ENCODE peak calls at places on chromosome 10, in nine cellular contexts. W is hepatocyte, M is foreskin fibroblast, T is kidney tubule cell, V is endothelial cell, F is HCT116, Y is nephron progenitor cell, U is NCI-H1417, Q is HCEC 1CT. X is an unnamed sample.

GRCh38 chr10:110609592-110609991 is 34.5 kb upstream of the RBM20 start:
- DNase-seq in V (no peak), Q (no peak), Y (no peak), U (peak), F (peak), W (no peak), M (peak), T (peak), X (no peak)

GRCh38 chr10:25436431-25436830 is 261.6 kb downstream of the GPR158 start:
- DNase-seq in Q (no peak), V (no peak), W (no peak), U (no peak), M (no peak), F (no peak), Y (no peak), T (no peak), X (no peak)

GRCh38 chr10:133044502-133044901 is 43.2 kb upstream of the ADGRA1 start:
- DNase-seq in Y (peak), M (peak), V (no peak), T (peak), U (no peak), W (no peak), Q (no peak), F (no peak), X (no peak)

GRCh38 chr10:8874972-8875371 is 820.5 kb downstream of the GATA3 start:
- DNase-seq in Q (no peak), Y (no peak), T (no peak), M (no peak), W (no peak), V (no peak), F (no peak), U (no peak), X (no peak)

GRCh38 chr10:101588879-101589278 is 758 bp downstream of the DPCD start:
- DNase-seq in U (no peak), Q (no peak), Y (no peak), W (peak), T (peak), M (no peak), V (no peak), F (peak), X (no peak)

GRCh38 chr10:58175990-58176910 is 91.4 kb downstream of the IPMK start:
- DNase-seq in F (no peak), M (no peak), T (peak), Y (peak), V (no peak), Q (no peak), W (peak), U (no peak), X (no peak)

GRCh38 chr10:19659920-19660655 is 156.1 kb upstream of the PLXDC2 start:
- DNase-seq in Y (no peak), M (no peak), Q (peak), W (no peak), F (no peak), U (no peak), V (no peak), T (peak), X (no peak)

GRCh38 chr10:129709101-129709500 is 242.1 kb downstream of the MGMT start:
- DNase-seq in U (no peak), Y (no peak), W (no peak), Q (no peak), T (no peak), F (no peak), V (no peak), M (no peak), X (no peak)

GRCh38 chr10:122186822-122187810 is 84.0 kb upstream of the BTBD16 start:
- DNase-seq in W (no peak), Y (no peak), V (no peak), U (no peak), Q (no peak), T (no peak), M (no peak), F (no peak), X (no peak)

GRCh38 chr10:116201670-116202430 is 71.2 kb downstream of the GFRA1 start:
- DNase-seq in M (no peak), W (no peak), U (no peak), Q (no peak), V (no peak), Y (no peak), T (no peak), F (no peak), X (no peak)

GRCh38 chr10:93352638-93353383 is 129.3 kb downstream of the MYOF start:
- DNase-seq in Q (peak), W (peak), F (no peak), U (peak), V (no peak), M (peak), T (peak), Y (peak), X (no peak)

GRCh38 chr10:133388265-133388972 is 5.5 kb upstream of the MTG1 start:
- DNase-seq in F (no peak), T (no peak), V (no peak), W (no peak), Q (no peak), U (no peak), M (no peak), Y (no peak), X (no peak)

GRCh38 chr10:70536196-70536920 is 57.8 kb downstream of the PALD1 start:
- DNase-seq in Q (no peak), Y (no peak), W (no peak), T (no peak), M (no peak), V (no peak), U (no peak), F (no peak), X (no peak)

GRCh38 chr10:44306762-44307161 is 78.1 kb downstream of the CXCL12 start:
- DNase-seq in M (no peak), T (no peak), U (no peak), Y (no peak), V (no peak), W (no peak), F (peak), Q (no peak), X (no peak)

GRCh38 chr10:72085166-72085565 is 3.2 kb downstream of the SPOCK2 start:
- DNase-seq in V (no peak), M (no peak), W (no peak), Y (no peak), T (no peak), F (no peak), Q (no peak), U (no peak), X (no peak)

GRCh38 chr10:5942471-5942870 is 34.9 kb downstream of the IL15RA start:
- DNase-seq in Y (no peak), W (no peak), M (no peak), U (no peak), Q (no peak), F (no peak), T (no peak), V (peak), X (no peak)

GRCh38 chr10:16566202-16566805 is 44.6 kb upstream of the C1QL3 start:
- DNase-seq in V (no peak), F (no peak), T (no peak), Y (no peak), M (no peak), W (no peak), Q (no peak), U (no peak), X (no peak)

GRCh38 chr10:76037531-76037930 is 606.1 kb downstream of the LRMDA start:
- DNase-seq in U (no peak), W (no peak), M (no peak), T (peak), Y (no peak), Q (no peak), F (no peak), V (no peak), X (no peak)

GRCh38 chr10:104128214-104128613 is 6.2 kb downstream of the SFR1 start:
- DNase-seq in Y (no peak), Q (peak), F (no peak), V (no peak), M (no peak), T (peak), W (no peak), U (no peak), X (no peak)

GRCh38 chr10:112797221-112797620 is 152.8 kb upstream of the TCF7L2 start:
- DNase-seq in T (no peak), W (no peak), Q (no peak), U (no peak), V (no peak), F (no peak), M (no peak), Y (no peak), X (no peak)

GRCh38 chr10:22345301-22346086 is at the start of gene SPAG6:
- DNase-seq in F (no peak), M (no peak), W (peak), U (peak), Y (peak), T (peak), Q (no peak), V (peak), X (no peak)

GRCh38 chr10:60818134-60818770 is 40.0 kb downstream of the CDK1 start:
- DNase-seq in Q (peak), F (no peak), U (no peak), V (no peak), Y (no peak), M (peak), W (peak), T (no peak), X (no peak)

GRCh38 chr10:110321869-110322620 is 17.3 kb upstream of the SMNDC1 start:
- DNase-seq in U (no peak), W (no peak), F (no peak), Q (no peak), V (no peak), M (no peak), T (no peak), Y (no peak), X (no peak)

GRCh38 chr10:19730071-19730470 is 86.2 kb upstream of the PLXDC2 start:
- DNase-seq in M (peak), W (no peak), Y (no peak), U (no peak), F (no peak), Q (peak), T (no peak), V (no peak), X (no peak)

GRCh38 chr10:85557077-85557476 is 809.5 kb downstream of the GRID1 start:
- DNase-seq in M (no peak), Y (no peak), W (no peak), U (no peak), V (no peak), F (no peak), T (peak), Q (no peak), X (peak)

GRCh38 chr10:132538031-132538789 is 623 bp downstream of the INPP5A start:
- DNase-seq in V (no peak), W (no peak), Y (no peak), Q (no peak), U (peak), M (no peak), F (no peak), T (no peak), X (no peak)

GRCh38 chr10:99279626-99280111 is 44.0 kb upstream of the HPSE2 start:
- DNase-seq in Y (no peak), Q (peak), F (no peak), V (no peak), U (no peak), M (peak), T (peak), W (peak), X (no peak)

GRCh38 chr10:69348824-69349541 is 67.7 kb downstream of the TACR2 start:
- DNase-seq in V (no peak), Y (no peak), M (peak), Q (peak), T (peak), F (no peak), W (no peak), U (peak), X (peak)

GRCh38 chr10:15897282-15897681 is 37.0 kb upstream of the MINDY3 start:
- DNase-seq in U (no peak), V (no peak), F (no peak), M (peak), Y (no peak), Q (peak), T (peak), W (peak), X (no peak)

GRCh38 chr10:127303746-127304145 is 107.4 kb upstream of the INSYN2A start:
- DNase-seq in T (no peak), M (no peak), Y (no peak), V (no peak), U (no peak), F (no peak), W (no peak), Q (no peak), X (no peak)

GRCh38 chr10:51214207-51214896 is 140.1 kb downstream of the PRKG1 start:
- DNase-seq in Q (no peak), V (no peak), U (no peak), Y (no peak), W (no peak), T (no peak), F (no peak), M (no peak), X (no peak)

GRCh38 chr10:11875499-11876281 is 52.5 kb downstream of the PROSER2 start:
- DNase-seq in U (no peak), F (peak), W (peak), M (peak), Q (peak), V (no peak), Y (no peak), T (peak), X (peak)

GRCh38 chr10:125370578-125370977 is 210.2 kb upstream of the CTBP2 start:
- DNase-seq in M (no peak), Y (peak), T (peak), Q (no peak), F (peak), W (peak), V (peak), U (no peak), X (no peak)

GRCh38 chr10:74011762-74012161 is 13.8 kb downstream of the VCL start:
- DNase-seq in F (no peak), Q (peak), W (peak), Y (no peak), M (peak), T (peak), V (no peak), U (no peak), X (no peak)

GRCh38 chr10:29623797-29624196 is 11.0 kb downstream of the SVIL start:
- DNase-seq in T (peak), F (no peak), V (no peak), Q (no peak), Y (no peak), U (no peak), M (no peak), W (no peak), X (no peak)

GRCh38 chr10:130018253-130018652 is 54.2 kb upstream of the EBF3 start:
- DNase-seq in Q (no peak), U (no peak), V (no peak), W (peak), T (peak), M (peak), Y (no peak), F (no peak), X (no peak)

GRCh38 chr10:27192284-27192683 is 37.1 kb downstream of the MASTL start:
- DNase-seq in Y (no peak), U (no peak), V (no peak), F (peak), T (peak), W (peak), M (peak), Q (peak), X (no peak)